ENCODE peak calls at places on chromosomes 16 and 17, in four cellular contexts. P is neural progenitor cell, Q is mesendoderm, L is IMR-90. E is an unnamed sample. For H3K4me1 and H3K27me3, the result is how much of the 10 kb centered on the place peaks cover.

GRCh38 chr17:81151039-81151677 is 14.1 kb upstream of the PVALEF start:
- DNase-seq in P (no peak), Q (no peak), L (no peak), E (no peak)

GRCh38 chr17:69375229-69375628 is 39.3 kb upstream of the MAP2K6 start:
- DNase-seq in P (no peak), Q (no peak), L (no peak), E (no peak)

GRCh38 chr17:29931253-29931932 is 1.4 kb upstream of the SSH2 start:
- DNase-seq in P (peak), Q (peak), L (peak), E (peak)

GRCh38 chr17:16512011-16512410 is 20.0 kb upstream of the LRRC75A start:
- DNase-seq in P (peak), Q (peak), L (no peak), E (peak)

GRCh38 chr16:11258553-11259287 is 2.7 kb upstream of the SOCS1 start:
- DNase-seq in P (no peak), Q (no peak), L (no peak), E (no peak)

GRCh38 chr16:50303041-50303604 is 36.8 kb downstream of the ADCY7 start:
- DNase-seq in P (no peak), Q (no peak), L (peak), E (peak)

GRCh38 chr17:76696763-76697701 is 13.7 kb downstream of the MXRA7 start:
- DNase-seq in P (no peak), Q (no peak), L (no peak), E (peak)

GRCh38 chr16:11007714-11008240 is 63.4 kb downstream of the CLEC16A start:
- DNase-seq in P (peak), Q (peak), L (no peak), E (peak)

GRCh38 chr17:60169921-60170817 is 20.4 kb downstream of the CA4 start:
- DNase-seq in P (no peak), Q (no peak), L (peak), E (peak)

GRCh38 chr16:57976331-57976796 is 5.4 kb upstream of the CNGB1 start:
- DNase-seq in P (peak), Q (no peak), L (no peak), E (no peak)

GRCh38 chr17:63189082-63189481 is 223.0 kb downstream of the TANC2 start:
- DNase-seq in P (no peak), Q (no peak), L (peak), E (no peak)

GRCh38 chr16:11412175-11412904 is 67.1 kb downstream of the RMI2 start:
- DNase-seq in P (no peak), Q (no peak), L (no peak), E (no peak)

GRCh38 chr17:41351177-41351576 is 549 bp upstream of the KRT33A start:
- DNase-seq in P (no peak), Q (no peak), L (no peak), E (no peak)

GRCh38 chr17:64130559-64131001 is 636 bp upstream of the ERN1 start:
- DNase-seq in P (no peak), Q (no peak), L (peak), E (no peak)

GRCh38 chr16:81374514-81374913 is 59.8 kb downstream of the GAN start:
- DNase-seq in P (no peak), Q (no peak), L (no peak), E (no peak)

GRCh38 chr16:79211581-79211980 is 389.0 kb downstream of the MAF start:
- DNase-seq in P (no peak), Q (no peak), L (no peak), E (peak)

GRCh38 chr17:78132086-78132676 is 1.6 kb downstream of the TMC8 start:
- DNase-seq in P (no peak), Q (peak), L (no peak), E (peak)

GRCh38 chr17:53141731-53142130 is 681.0 kb upstream of the KIF2B start:
- DNase-seq in P (no peak), Q (no peak), L (no peak), E (peak)

GRCh38 chr17:32298298-32298697 is 32.7 kb downstream of the RHBDL3 start:
- DNase-seq in P (no peak), Q (peak), L (no peak), E (peak)

GRCh38 chr17:3916013-3916696 is at the start of gene P2RX1:
- DNase-seq in P (no peak), Q (no peak), L (no peak), E (no peak)

GRCh38 chr17:72661093-72661944 is 431.2 kb downstream of the SLC39A11 start:
- DNase-seq in P (no peak), Q (peak), L (no peak), E (peak)

GRCh38 chr16:10624527-10624926 is 44.1 kb upstream of the EMP2 start:
- DNase-seq in P (no peak), Q (no peak), L (no peak), E (no peak)

GRCh38 chr16:69935278-69935711 is 15.8 kb upstream of the CLEC18A start:
- DNase-seq in P (no peak), Q (no peak), L (no peak), E (no peak)

DNA sequence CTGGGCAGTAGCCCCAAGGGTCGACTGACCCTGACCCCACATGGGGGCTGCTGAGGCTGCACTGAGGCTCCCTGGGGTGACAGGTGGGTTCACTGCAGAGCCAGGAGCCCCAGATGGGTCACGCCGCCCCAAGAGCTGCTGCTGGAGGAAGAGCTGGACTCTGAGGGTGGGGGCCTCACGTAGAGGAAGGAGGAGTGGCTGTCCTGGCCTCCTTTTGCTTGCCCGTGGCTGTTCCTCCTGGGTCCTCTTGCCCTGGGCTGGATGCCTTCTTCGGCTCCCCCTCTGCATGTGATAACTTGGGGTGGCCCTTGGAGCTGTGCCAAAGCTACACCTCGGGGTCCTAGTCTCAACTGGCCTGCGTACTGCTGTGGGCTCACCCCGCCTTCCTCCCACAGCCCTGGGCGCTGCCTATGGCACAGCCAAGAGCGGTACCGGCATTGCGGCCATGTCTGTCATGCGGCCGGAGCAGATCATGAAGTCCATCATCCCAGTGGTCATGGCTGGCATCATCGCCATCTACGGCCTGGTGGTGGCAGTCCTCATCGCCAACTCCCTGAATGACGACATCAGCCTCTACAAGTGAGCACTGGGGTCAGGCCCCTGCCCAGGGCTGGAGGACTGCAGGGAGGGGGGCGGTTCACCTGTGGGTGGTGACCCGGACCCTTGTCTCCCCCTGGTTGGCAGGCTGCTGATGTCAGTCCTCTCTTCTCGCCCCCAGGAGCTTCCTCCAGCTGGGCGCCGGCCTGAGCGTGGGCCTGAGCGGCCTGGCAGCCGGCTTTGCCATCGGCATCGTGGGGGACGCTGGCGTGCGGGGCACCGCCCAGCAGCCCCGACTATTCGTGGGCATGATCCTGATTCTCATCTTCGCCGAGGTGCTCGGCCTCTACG is 1.1 kb upstream of the AMDHD2 start:
- DNase-seq in P (no peak), Q (no peak), L (no peak), E (no peak)
- H3K4me1 ChIP-seq in P (under half), Q (under half), L (under half), E (under half)

DNA sequence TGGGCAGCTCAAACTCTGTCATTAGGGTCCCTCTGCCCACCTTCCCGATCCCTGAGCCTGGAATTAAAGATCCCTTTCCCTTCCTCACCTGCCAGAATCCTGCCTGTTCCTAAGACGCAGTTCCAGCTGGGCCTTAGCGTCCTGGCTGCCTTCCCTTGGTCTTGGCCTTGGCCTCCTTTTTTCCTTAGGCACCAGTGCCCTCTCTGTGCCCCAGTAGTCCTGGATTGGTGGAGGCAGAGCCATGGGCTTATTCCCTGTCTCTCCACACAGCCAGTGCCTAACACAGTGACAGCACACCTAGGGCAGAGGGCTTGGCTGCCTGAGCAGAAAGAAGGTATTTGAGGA is 3.5 kb downstream of the TMEM132E start:
- DNase-seq in P (no peak), Q (no peak), L (no peak), E (no peak)
- H3K27me3 ChIP-seq in P (half or more), Q (half or more), L (half or more), E (half or more)

GRCh38 chr16:67538666-67539101 is 10.1 kb downstream of the RIPOR1 start:
- DNase-seq in P (peak), Q (peak), L (peak), E (peak)
- H3K9ac ChIP-seq in P (no peak), Q (peak), L (peak), E (no peak)

GRCh38 chr17:13541032-13541480 is 60.7 kb downstream of the HS3ST3A1 start:
- DNase-seq in P (no peak), Q (no peak), L (peak), E (no peak)

GRCh38 chr17:13538841-13539411 is 62.8 kb downstream of the HS3ST3A1 start:
- DNase-seq in P (no peak), Q (no peak), L (no peak), E (peak)

GRCh38 chr17:13539421-13539820 is 62.3 kb downstream of the HS3ST3A1 start:
- DNase-seq in P (no peak), Q (no peak), L (no peak), E (no peak)

GRCh38 chr17:13542612-13543011 is 59.1 kb downstream of the HS3ST3A1 start:
- DNase-seq in P (no peak), Q (no peak), L (no peak), E (no peak)

DNA sequence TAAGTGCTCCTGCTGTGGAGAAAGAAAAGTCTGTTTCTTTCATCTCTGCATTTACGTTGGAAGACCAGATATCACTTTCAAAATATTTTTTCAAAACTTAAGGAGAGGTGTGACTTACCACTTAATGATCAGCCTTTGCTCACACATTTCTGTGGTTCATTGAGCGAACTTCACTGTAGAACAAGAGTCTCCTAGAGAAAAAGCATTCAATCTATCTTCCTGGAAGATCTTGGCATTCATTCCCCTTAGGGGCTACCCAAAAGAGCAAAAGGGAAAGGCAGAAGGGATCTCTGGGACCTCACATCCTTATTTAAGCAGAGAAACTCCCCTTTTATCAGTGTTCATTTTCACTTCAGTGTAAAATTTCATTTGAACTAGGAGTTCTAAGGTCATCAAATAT is 61.2 kb downstream of the HS3ST3A1 start:
- DNase-seq in P (no peak), Q (no peak), L (no peak), E (no peak)
- H3K4me1 ChIP-seq in P (under half), Q (under half), L (under half), E (under half)

GRCh38 chr16:86505899-86506864 is 4.1 kb upstream of the FOXF1 start:
- DNase-seq in P (no peak), Q (no peak), L (peak), E (no peak)

GRCh38 chr16:86508947-86509758 is 1.2 kb upstream of the FOXF1 start:
- DNase-seq in P (peak), Q (peak), L (peak), E (peak)

GRCh38 chr16:86508028-86508946 is 2.0 kb upstream of the FOXF1 start:
- DNase-seq in P (peak), Q (peak), L (no peak), E (peak)

GRCh38 chr16:86505185-86505898 is 5.0 kb upstream of the FOXF1 start:
- DNase-seq in P (peak), Q (no peak), L (peak), E (peak)

GRCh38 chr16:86507173-86508027 is 2.9 kb upstream of the FOXF1 start:
- DNase-seq in P (no peak), Q (peak), L (peak), E (no peak)
- H3K27me3 ChIP-seq in P (half or more), Q (half or more), L (under half), E (half or more)

GRCh38 chr16:22188267-22188594 is 17.8 kb upstream of the EEF2K start:
- DNase-seq in P (no peak), Q (no peak), L (no peak), E (no peak)
- H3K9ac ChIP-seq in P (no peak), Q (peak), L (no peak), E (no peak)

GRCh38 chr16:74698220-74698619 is 2.4 kb downstream of the MLKL start:
- DNase-seq in P (no peak), Q (no peak), L (peak), E (no peak)
- H3K4me1 ChIP-seq in P (under half), Q (under half), L (under half), E (under half)

GRCh38 chr16:86514656-86515376 is 4.5 kb downstream of the FOXF1 start:
- DNase-seq in P (no peak), Q (no peak), L (peak), E (no peak)

GRCh38 chr16:86515420-86515779 is 5.1 kb downstream of the FOXF1 start:
- DNase-seq in P (peak), Q (peak), L (peak), E (peak)

GRCh38 chr16:86512860-86513470 is 2.6 kb downstream of the FOXF1 start:
- DNase-seq in P (no peak), Q (peak), L (peak), E (peak)

GRCh38 chr16:86512301-86512859 is 2.1 kb downstream of the FOXF1 start:
- DNase-seq in P (peak), Q (peak), L (peak), E (peak)

DNA sequence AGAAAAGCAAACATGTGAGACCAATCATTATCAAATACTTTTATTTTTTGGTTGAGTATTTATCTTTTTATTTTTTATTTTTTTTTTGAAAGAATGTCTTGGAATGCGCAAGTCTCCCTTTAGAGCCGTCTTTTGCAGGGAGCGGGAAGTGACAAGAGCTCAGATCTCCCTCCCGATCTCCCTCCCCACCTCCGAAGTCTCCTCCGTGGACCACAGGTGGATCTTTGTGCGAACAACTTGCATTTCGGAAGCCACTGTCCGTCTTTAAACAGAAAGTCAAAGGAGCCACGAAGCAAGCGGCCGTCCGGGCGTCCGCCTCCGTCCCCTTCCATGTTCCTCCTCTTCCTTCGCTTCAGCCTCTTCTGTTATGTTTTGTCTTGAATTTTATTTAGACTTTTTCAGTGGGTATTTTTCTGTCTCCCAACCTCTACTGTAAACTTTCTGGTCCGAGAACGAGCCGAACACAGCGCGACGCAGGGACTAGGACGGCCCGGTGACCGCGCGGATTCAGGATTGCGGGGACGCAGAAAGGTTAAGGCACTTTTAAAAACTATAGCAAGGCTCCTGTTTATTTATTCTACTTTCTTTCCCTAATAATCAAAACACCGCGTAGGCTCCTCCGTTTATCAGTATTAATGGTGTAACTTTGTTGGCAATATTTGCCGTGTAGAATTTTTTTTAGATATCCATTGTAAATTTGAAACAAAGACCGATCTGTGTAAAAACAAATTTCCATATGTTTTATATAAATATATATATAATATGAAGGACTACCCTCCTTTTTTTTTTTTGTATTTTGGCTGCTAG is 3.3 kb downstream of the FOXF1 start:
- DNase-seq in P (no peak), Q (peak), L (no peak), E (no peak)
- H3K27me3 ChIP-seq in P (half or more), Q (under half), L (under half), E (half or more)

DNA sequence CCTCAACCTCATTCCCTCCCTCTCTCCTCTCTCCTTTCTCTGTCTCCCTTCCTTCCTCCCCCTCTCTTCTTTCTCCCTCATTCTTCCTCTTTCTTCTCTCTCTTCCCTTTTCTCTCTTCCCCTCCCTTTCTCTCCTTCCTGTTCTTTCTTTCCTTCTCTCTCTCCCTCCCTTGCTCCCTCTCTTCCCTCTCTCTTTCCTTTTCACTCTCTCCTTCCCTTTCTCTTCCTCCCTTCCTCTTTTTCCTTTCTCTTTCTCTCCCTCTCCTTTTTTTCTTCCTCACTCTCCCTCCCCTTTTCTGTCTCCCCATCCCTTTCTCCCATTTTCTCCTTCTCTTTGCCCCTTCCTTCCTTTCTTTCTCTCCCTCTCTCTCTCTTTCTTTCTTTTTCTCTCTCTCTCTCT is 7.9 kb upstream of the ELAC2 start:
- DNase-seq in P (no peak), Q (no peak), L (no peak), E (no peak)
- H3K9ac ChIP-seq in P (no peak), Q (no peak), L (no peak), E (no peak)

DNA sequence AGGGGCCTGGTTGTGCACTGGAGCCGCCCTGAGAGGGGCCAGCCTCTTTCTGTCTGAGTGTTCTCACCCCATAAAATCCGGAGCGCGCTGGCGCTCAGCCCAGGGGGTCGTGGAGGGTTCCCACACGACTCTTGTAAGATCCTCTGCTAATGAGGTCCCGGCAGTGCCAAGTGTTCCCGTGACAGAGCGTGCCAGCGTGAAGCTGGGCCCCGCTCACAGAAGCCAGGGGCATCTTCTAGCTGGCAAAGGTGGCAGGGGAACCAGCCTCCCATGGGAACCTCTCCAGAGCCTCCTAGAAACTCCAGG is 91.4 kb upstream of the GSE1 start:
- DNase-seq in P (no peak), Q (no peak), L (no peak), E (no peak)
- H3K4me1 ChIP-seq in P (under half), Q (under half), L (under half), E (under half)